ENCODE peak calls at places on chromosomes 1 and 21, in five cellular contexts. B is stomach; R is mucosa of descending colon; Z is CD4-positive, CD25-positive, alpha-beta regulatory T cell; L is neuronal stem cell. W is an unnamed sample.
A peak's percentile ranks its signal among the peaks of the same experiment; 100 is the strongest.

GRCh38 chr1:4557949-4558348 is 96.5 kb upstream of the AJAP1 start:
- DNase-seq in B (no peak), R (no peak), Z (no peak), L (no peak), W (no peak)

GRCh38 chr1:150152772-150153461 is 3.2 kb downstream of the PLEKHO1 start:
- DNase-seq in B (no peak), R (no peak), Z (no peak), L (no peak), W (peak; percentile 22)

GRCh38 chr1:156476501-156477298 is 23.9 kb downstream of the MEF2D start:
- DNase-seq in B (no peak), R (no peak), Z (no peak), L (no peak), W (no peak)

GRCh38 chr1:89962024-89962741 is 32.7 kb upstream of the ZNF326 start:
- DNase-seq in B (no peak), R (no peak), Z (no peak), L (no peak), W (no peak)

GRCh38 chr1:154270833-154271232 is 1.6 kb upstream of the HAX1 start:
- DNase-seq in B (no peak), R (no peak), Z (no peak), L (no peak), W (no peak)

GRCh38 chr1:229869225-229869624 is 197.8 kb upstream of the GALNT2 start:
- DNase-seq in B (no peak), R (no peak), Z (no peak), L (no peak), W (no peak)

GRCh38 chr1:230536641-230537155 is 105.6 kb upstream of the COG2 start:
- DNase-seq in B (no peak), R (no peak), Z (no peak), L (no peak), W (no peak)

GRCh38 chr1:156532374-156532773 is 31.8 kb upstream of the MEF2D start:
- DNase-seq in B (no peak), R (no peak), Z (no peak), L (no peak), W (no peak)

GRCh38 chr1:214058071-214058470 is 70.3 kb downstream of the PROX1 start:
- DNase-seq in B (no peak), R (no peak), Z (no peak), L (no peak), W (no peak)

GRCh38 chr1:167533851-167534300 is 15.5 kb upstream of the CD247 start:
- DNase-seq in B (peak; percentile 76), R (no peak), Z (peak; percentile 49), L (peak; percentile 88), W (peak; percentile 86)

GRCh38 chr1:155466996-155467395 is 95.6 kb downstream of the ASH1L start:
- DNase-seq in B (no peak), R (no peak), Z (no peak), L (no peak), W (no peak)

GRCh38 chr1:208510192-208510952 is 266.2 kb upstream of the PLXNA2 start:
- DNase-seq in B (no peak), R (no peak), Z (no peak), L (no peak), W (no peak)

GRCh38 chr1:169113613-169114119 is 7.2 kb downstream of the ATP1B1 start:
- DNase-seq in B (no peak), R (no peak), Z (no peak), L (no peak), W (no peak)

GRCh38 chr1:56525463-56526155 is 53.8 kb downstream of the PLPP3 start:
- DNase-seq in B (peak; percentile 36), R (peak; percentile 54), Z (no peak), L (no peak), W (no peak)

GRCh38 chr21:35070436-35070835 is 21.3 kb upstream of the RUNX1 start:
- DNase-seq in B (no peak), R (no peak), Z (no peak), L (no peak), W (no peak)

GRCh38 chr1:234102591-234102990 is 198.1 kb downstream of the SLC35F3 start:
- DNase-seq in B (no peak), R (no peak), Z (no peak), L (no peak), W (no peak)

GRCh38 chr1:109423498-109423897 is 2.8 kb downstream of the PSMA5 start:
- DNase-seq in B (no peak), R (no peak), Z (no peak), L (no peak), W (no peak)
- H3K4me3 ChIP-seq in B (no peak overlapping the region), R (no peak overlapping the region), Z (peak overlapping the region; percentile 16), L (no peak overlapping the region), W (no peak overlapping the region)

GRCh38 chr1:160346953-160347352 is 3.8 kb downstream of the NCSTN start:
- DNase-seq in B (no peak), R (no peak), Z (no peak), L (no peak), W (no peak)
- H3K36me3 ChIP-seq in B (peaks cover 69% of the 10 kb centered on the region), R (peaks cover 13% of the 10 kb centered on the region), Z (peaks cover 56% of the 10 kb centered on the region), L (peaks cover 75% of the 10 kb centered on the region), W (peaks cover 47% of the 10 kb centered on the region)

GRCh38 chr1:38804062-38804886 is 55.3 kb downstream of the RRAGC start:
- DNase-seq in B (no peak), R (no peak), Z (no peak), L (peak; percentile 48), W (no peak)
- H3K4me3 ChIP-seq in B (peak overlapping the region; percentile 30), R (no peak overlapping the region), Z (no peak overlapping the region), L (peak overlapping the region; percentile 77), W (peak overlapping the region; percentile 24)

GRCh38 chr1:30731109-30731805 is 7.9 kb upstream of the MATN1 start:
- DNase-seq in B (no peak), R (no peak), Z (no peak), L (no peak), W (no peak)
- H3K36me3 ChIP-seq in B (peaks cover 24% of the 10 kb centered on the region), R (no peaks in the 10 kb centered on the region), Z (peaks cover 39% of the 10 kb centered on the region), L (no peaks in the 10 kb centered on the region), W (no peaks in the 10 kb centered on the region)

GRCh38 chr1:144551107-144551542 is 41.6 kb upstream of the PPIAL4F start:
- DNase-seq in B (no peak), R (no peak), Z (no peak), L (no peak), W (no peak)

GRCh38 chr1:144551543-144552424 is 40.9 kb upstream of the PPIAL4F start:
- DNase-seq in B (peak; percentile 60), R (peak; percentile 86), Z (peak; percentile 63), L (peak; percentile 75), W (no peak)
- H3K4me3 ChIP-seq in B (peak overlapping the region; percentile 45), R (no peak overlapping the region), Z (peak overlapping the region; percentile 89), L (peak overlapping the region; percentile 77), W (peak overlapping the region; percentile 51)

DNA sequence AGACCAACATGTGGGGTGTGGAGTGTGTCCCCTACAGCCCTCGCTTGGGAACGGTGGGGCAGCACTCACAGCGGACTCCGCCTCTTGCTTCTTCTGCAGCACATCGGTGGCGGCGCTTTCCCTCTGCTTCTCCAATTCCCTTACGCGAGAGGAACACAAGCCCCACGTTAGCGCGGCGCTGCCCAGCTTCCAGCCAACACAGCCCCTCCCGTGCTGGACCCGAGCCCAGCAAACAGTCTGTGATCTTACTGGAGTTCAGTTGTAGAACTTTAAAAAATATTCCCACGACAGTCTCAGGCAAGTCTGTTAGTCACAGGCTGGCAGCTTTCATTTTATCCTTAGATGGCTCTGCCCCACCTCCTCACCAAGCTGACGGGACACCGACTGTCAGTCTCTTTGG is 13.6 kb downstream of the THAP3 start:
- DNase-seq in B (no peak), R (peak; percentile 73), Z (no peak), L (no peak), W (no peak)
- H3K36me3 ChIP-seq in B (peaks cover 99% of the 10 kb centered on the region), R (no peaks in the 10 kb centered on the region), Z (peaks cover 45% of the 10 kb centered on the region), L (peaks cover 94% of the 10 kb centered on the region), W (peaks cover 62% of the 10 kb centered on the region)

DNA sequence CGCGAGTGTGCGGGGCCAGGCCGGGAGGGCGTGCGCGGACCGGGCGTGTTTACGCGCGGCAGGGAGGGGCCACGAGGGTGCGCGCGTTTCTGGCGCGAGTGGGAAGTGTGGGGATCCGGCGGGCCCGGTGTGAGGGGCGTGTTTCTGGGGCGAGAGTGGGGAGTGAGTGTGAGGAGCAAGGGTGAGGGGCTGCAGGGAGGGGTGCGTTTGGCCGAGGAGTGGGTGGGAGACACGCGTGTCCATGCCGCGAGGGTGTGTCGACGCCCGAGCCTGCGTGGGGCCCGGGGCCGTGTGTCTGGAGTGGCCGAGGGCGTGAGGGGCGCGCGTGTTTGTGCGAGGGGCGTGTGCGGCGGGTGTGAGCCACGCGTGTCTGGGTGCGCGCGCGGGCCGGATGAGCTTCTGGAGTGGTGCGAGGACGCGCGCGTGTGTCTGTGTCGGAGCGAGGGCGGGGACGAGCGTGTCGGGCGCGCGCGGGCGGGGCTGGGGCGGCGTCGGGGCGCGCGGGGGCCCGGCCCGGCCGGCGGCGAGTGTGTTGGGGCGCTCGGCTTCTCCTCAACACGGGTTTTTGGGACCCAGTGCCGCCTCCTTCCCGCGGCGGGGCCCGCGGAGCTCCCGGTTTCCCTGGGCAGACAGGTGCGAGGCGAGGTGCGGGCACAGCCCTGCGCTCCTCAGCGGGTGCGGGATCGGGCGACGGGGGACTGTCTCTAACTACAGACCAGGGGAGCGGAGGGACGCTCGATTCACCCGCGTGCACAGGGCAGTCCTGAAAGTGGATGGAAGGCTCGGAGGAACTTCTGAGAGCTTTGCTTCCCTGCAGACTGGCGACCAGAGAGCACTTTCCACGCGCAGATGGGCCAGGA is 65.8 kb upstream of the VAMP3 start:
- DNase-seq in B (peak; percentile 38), R (no peak), Z (peak; percentile 50), L (no peak), W (no peak)
- H3K4me3 ChIP-seq in B (peak overlapping the region; percentile 51), R (no peak overlapping the region), Z (peak overlapping the region; percentile 42), L (peak overlapping the region; percentile 86), W (peak overlapping the region; percentile 53)

GRCh38 chr1:100649128-100649527 is 70.4 kb upstream of the VCAM1 start:
- DNase-seq in B (no peak), R (no peak), Z (no peak), L (no peak), W (no peak)
- H3K36me3 ChIP-seq in B (no peaks in the 10 kb centered on the region), R (no peaks in the 10 kb centered on the region), Z (no peaks in the 10 kb centered on the region), L (no peaks in the 10 kb centered on the region), W (no peaks in the 10 kb centered on the region)

DNA sequence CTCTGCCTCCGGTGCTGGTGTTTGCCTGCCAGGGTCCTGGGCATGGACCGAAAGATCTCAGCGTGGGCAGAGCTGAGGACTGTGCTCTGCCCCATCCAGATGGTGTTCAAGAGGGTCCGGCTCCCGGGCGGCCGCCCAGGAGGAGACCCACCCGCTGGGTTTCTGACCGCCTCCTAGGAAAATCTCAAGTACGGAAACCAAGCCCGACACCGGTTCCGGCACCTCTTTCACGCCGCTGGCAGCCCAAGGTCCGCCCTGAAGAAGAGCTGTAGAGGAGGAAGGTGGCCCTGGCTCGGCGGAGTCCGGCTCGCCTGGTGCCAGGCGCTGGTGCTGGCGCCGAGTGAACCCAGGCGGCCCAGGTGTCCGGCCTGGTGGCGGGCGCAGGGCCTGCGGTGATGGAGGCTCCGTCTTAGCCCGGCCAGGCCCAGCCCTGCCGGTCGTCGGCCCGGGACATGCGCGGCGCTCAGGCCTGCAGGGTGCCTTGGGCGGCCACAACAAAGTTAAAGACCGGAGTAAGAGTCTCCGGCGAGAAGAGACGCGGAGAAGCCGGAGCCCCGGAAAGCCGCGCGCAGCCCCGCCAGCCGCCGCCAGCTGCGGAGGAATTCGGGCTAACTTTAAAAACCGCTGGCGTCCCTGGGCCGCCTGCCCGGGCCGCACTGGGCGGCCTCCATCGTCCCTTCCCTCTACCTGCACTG is 1.5 kb downstream of the GRIK3 start:
- DNase-seq in B (no peak), R (no peak), Z (no peak), L (no peak), W (no peak)
- H3K4me3 ChIP-seq in B (peak overlapping the region; percentile 15), R (no peak overlapping the region), Z (no peak overlapping the region), L (peak overlapping the region; percentile 68), W (no peak overlapping the region)